ENCODE peak calls at places on chromosome 15, in four cellular contexts. W is GM12878, Q is K562, E is H1. C is an unnamed sample.

GRCh38 chr15:83284563-83285283 is at the start of gene BNC1:
- DNase-seq in Q (no peak), W (no peak), E (no peak), C (no peak)

GRCh38 chr15:68410466-68411200 is 21.3 kb downstream of the ITGA11 start:
- DNase-seq in W (no peak), E (no peak), Q (no peak), C (no peak)

GRCh38 chr15:64045774-64046346 is 425 bp downstream of the DAPK2 start:
- DNase-seq in E (no peak), Q (no peak), W (no peak), C (no peak)

GRCh38 chr15:88187195-88187594 is 69.3 kb downstream of the NTRK3 start:
- DNase-seq in W (no peak), E (no peak), Q (no peak), C (no peak)

GRCh38 chr15:66580643-66581042 is 14.8 kb upstream of the LCTL start:
- DNase-seq in E (no peak), W (no peak), Q (no peak), C (peak)

GRCh38 chr15:32735948-32736347 is 18.1 kb downstream of the GREM1 start:
- DNase-seq in E (no peak), Q (no peak), W (no peak), C (no peak)

GRCh38 chr15:101526890-101527289 is 37.4 kb upstream of the PCSK6 start:
- DNase-seq in Q (no peak), E (no peak), W (no peak), C (no peak)

GRCh38 chr15:41494190-41494921 is 682 bp downstream of the ITPKA start:
- DNase-seq in E (no peak), Q (peak), W (no peak), C (no peak)

GRCh38 chr15:52113708-52114107 is 1.1 kb upstream of the BCL2L10 start:
- DNase-seq in E (no peak), Q (no peak), W (no peak), C (no peak)

GRCh38 chr15:41949400-41950126 is 22.8 kb downstream of the EHD4 start:
- DNase-seq in W (no peak), Q (no peak), E (no peak), C (no peak)

GRCh38 chr15:62896380-62896866 is 146.1 kb upstream of the TPM1 start:
- DNase-seq in W (no peak), E (no peak), Q (no peak), C (no peak)

GRCh38 chr15:49380912-49381311 is 42.1 kb upstream of the FGF7 start:
- DNase-seq in Q (no peak), W (no peak), E (no peak), C (peak)

GRCh38 chr15:62454567-62455172 is 289.6 kb upstream of the C2CD4B start:
- DNase-seq in Q (no peak), E (no peak), W (no peak), C (peak)

GRCh38 chr15:57923750-57924149 is 141.8 kb downstream of the ALDH1A2 start:
- DNase-seq in E (no peak), W (no peak), Q (no peak), C (no peak)

GRCh38 chr15:99430881-99431401 is 134.8 kb upstream of the MEF2A start:
- DNase-seq in E (no peak), W (no peak), Q (no peak), C (no peak)

GRCh38 chr15:91948001-91948608 is 94.6 kb downstream of the SLCO3A1 start:
- DNase-seq in W (no peak), Q (no peak), E (peak), C (peak)

GRCh38 chr15:98715890-98716443 is 67.6 kb downstream of the IGF1R start:
- DNase-seq in Q (no peak), W (no peak), E (no peak), C (no peak)

GRCh38 chr15:51869074-51869425 is 39.6 kb downstream of the TMOD3 start:
- DNase-seq in Q (no peak), E (no peak), W (no peak), C (peak)

GRCh38 chr15:70064441-70064840 is 33.3 kb downstream of the TLE3 start:
- DNase-seq in W (no peak), E (no peak), Q (no peak), C (peak)

GRCh38 chr15:75523011-75523410 is 56.1 kb downstream of the PTPN9 start:
- DNase-seq in W (no peak), E (no peak), Q (no peak), C (no peak)

GRCh38 chr15:22873204-22873701 is 34.8 kb downstream of the NIPA2 start:
- DNase-seq in E (no peak), W (no peak), Q (no peak), C (peak)

GRCh38 chr15:36208868-36209582 is 370.4 kb upstream of the CDIN1 start:
- DNase-seq in Q (no peak), W (no peak), E (no peak), C (peak)

GRCh38 chr15:44102675-44103254 is 92.3 kb downstream of the FRMD5 start:
- DNase-seq in E (no peak), Q (no peak), W (no peak), C (peak)

GRCh38 chr15:26087395-26087794 is 224.3 kb upstream of the ATP10A start:
- DNase-seq in Q (no peak), W (no peak), E (no peak), C (peak)

GRCh38 chr15:36644156-36644896 is 64.9 kb downstream of the CDIN1 start:
- DNase-seq in Q (no peak), E (no peak), W (no peak), C (no peak)

GRCh38 chr15:100170280-100170654 is 171.5 kb downstream of the ADAMTS17 start:
- DNase-seq in E (no peak), Q (no peak), W (peak), C (no peak)

GRCh38 chr15:93066834-93067648 is 22.0 kb downstream of the RGMA start:
- DNase-seq in Q (no peak), W (no peak), E (no peak), C (no peak)

GRCh38 chr15:38961886-38962285 is 397.3 kb upstream of the RASGRP1 start:
- DNase-seq in E (no peak), Q (no peak), W (no peak), C (peak)

GRCh38 chr15:62457100-62457499 is 292.0 kb upstream of the C2CD4B start:
- DNase-seq in W (no peak), E (no peak), Q (no peak), C (no peak)

GRCh38 chr15:40906101-40906946 is 12.1 kb downstream of the VPS18 start:
- DNase-seq in E (peak), W (no peak), Q (peak), C (peak)

GRCh38 chr15:39918688-39919385 is 1.2 kb downstream of the GPR176 start:
- DNase-seq in W (no peak), E (no peak), Q (no peak), C (peak)

GRCh38 chr15:62506217-62506805 is 341.2 kb upstream of the C2CD4B start:
- DNase-seq in W (no peak), Q (no peak), E (no peak), C (peak)

GRCh38 chr15:25684521-25685215 is 178.5 kb downstream of the ATP10A start:
- DNase-seq in W (no peak), Q (no peak), E (no peak), C (peak)

GRCh38 chr15:28094732-28095521 is 4.2 kb downstream of the OCA2 start:
- DNase-seq in W (no peak), Q (no peak), E (no peak), C (no peak)

GRCh38 chr15:100054539-100054938 is 287.2 kb downstream of the ADAMTS17 start:
- DNase-seq in Q (no peak), E (no peak), W (no peak), C (no peak)

GRCh38 chr15:80967451-80967850 is 22.2 kb downstream of the MESD start:
- DNase-seq in E (peak), W (no peak), Q (no peak), C (peak)

GRCh38 chr15:96352594-96353377 is 22.3 kb downstream of the NR2F2 start:
- DNase-seq in W (no peak), E (no peak), Q (no peak), C (peak)

GRCh38 chr15:49060710-49061483 is 14.7 kb upstream of the SECISBP2L start:
- DNase-seq in Q (no peak), E (no peak), W (no peak), C (peak)

GRCh38 chr15:79283252-79284048 is 928 bp downstream of the ANKRD34C start:
- DNase-seq in E (no peak), W (no peak), Q (peak), C (peak)

DNA sequence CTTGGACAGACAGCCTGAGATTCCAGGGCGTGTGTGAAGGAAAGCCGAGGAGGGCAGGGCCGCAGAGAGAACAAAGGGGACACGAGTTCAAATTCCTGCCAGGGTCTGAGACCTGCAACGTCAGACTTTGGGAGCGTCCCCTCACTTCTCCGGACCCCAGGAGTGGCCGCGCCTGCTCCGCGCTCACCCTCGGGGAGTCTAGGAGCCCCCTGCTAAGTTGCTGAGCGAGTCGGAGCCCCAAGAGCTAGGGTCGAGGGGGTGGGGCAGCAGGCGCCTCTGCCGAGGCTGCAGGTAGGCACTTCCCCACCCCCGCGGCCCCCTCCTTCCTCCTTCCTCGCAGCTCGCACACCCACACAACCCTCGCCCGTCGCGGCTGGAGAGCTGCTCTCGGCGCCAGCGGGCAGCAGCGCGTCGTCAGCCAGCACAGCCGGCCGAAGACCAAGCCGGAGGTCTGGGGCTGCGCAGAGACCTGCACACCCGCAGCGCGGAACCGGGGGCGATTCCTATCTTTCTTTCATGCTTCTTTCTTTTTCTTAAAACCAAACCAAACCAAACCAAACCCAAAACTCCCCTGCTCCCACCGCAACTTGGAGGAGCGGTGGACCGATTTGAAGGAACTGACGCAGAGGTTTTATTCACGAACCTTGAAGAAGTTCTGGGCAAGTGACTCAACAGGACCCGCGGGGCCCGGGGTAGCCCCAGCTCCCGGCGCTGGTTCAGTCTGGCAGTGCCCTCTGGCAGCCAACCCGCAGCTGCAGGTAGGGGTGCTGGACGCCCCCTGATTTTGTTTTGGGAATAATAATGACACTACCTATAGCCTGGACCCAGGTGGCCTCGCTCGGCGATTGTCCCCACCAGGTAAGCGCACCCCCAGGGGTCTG is at the start of gene ANKRD34C:
- DNase-seq in W (no peak), E (no peak), Q (no peak), C (no peak)
- TF ChIP-seq CHD1 in W (no peak), E (no peak), Q (no peak), C (no peak)

DNA sequence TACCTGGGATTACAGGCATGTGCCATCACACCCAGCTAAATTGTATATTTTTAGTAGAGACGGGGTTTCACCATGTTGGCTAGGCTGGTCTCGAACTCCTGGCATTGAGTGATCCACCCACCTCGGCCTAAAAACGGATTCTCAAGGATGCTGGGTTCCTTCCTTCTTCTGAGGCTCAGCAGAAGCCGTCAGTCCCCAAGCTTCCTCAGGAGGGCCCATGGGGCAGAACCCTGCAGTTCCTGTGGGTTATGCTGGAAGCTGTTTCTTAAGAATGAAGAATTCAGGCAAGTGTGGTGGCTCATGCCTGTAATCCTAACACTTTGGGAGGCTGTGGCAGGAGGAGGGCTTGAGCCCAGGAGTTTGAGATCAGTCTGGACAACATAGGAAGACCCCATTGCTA is 29.0 kb upstream of the ZNF710 start:
- DNase-seq in W (no peak), Q (no peak), E (no peak), C (no peak)
- H2AFZ ChIP-seq in W (no peak), Q (no peak), E (no peak), C (no peak)

GRCh38 chr15:60591491-60592385 is 112.8 kb upstream of the ICE2 start:
- DNase-seq in E (no peak), W (no peak), Q (no peak), C (no peak)
- TF ChIP-seq CHD1 in E (no peak), W (no peak), Q (no peak), C (no peak)

DNA sequence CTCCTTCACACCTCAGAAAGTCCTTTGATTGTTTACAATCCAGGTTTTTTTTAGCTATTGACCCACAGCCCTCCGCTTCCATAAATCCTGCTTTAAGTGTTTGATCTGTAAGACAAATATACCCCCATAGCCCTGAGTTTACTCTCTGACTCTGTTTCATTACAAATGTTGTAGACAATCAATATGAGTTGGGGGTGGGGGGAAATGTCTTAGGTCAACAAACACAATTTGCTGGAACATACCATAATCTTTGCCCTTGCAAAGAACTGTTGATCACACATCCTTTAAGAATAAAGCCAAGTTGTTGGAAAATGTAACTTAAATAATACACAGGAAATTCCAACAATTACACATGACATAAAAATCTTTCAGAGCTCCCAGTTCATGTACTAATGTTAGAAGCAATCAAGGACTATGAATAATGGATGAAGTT is 301.8 kb upstream of the SEMA6D start:
- DNase-seq in Q (no peak), E (no peak), W (no peak), C (peak)
- H2AFZ ChIP-seq in Q (no peak), E (peak), W (no peak), C (peak)

C was measured in IMR-90.